ENCODE peak calls at places on chromosomes 11 and 22, in five cellular contexts. One of them, this sample, is unnamed.

GRCh38 chr11:130411223-130411622 is 17.2 kb downstream of the ADAMTS8 start:
- DNase-seq in uterus: no peak
- DNase-seq in WTC11: no peak
- DNase-seq in A549: no peak
- DNase-seq in activated B cell treated with CpG ODN at 0.5 μM for 24 hours: no peak
- DNase-seq in this sample: no peak

GRCh38 chr22:35540600-35541253 is at the start of gene RASD2:
- DNase-seq in A549: peak; percentile 57
- DNase-seq in WTC11: peak; percentile 56
- DNase-seq in activated B cell treated with CpG ODN at 0.5 μM for 24 hours: peak; percentile 22
- DNase-seq in uterus: peak; percentile 60
- DNase-seq in this sample: peak; percentile 55

GRCh38 chr11:8384199-8384821 is 120.6 kb upstream of the LMO1 start:
- DNase-seq in activated B cell treated with CpG ODN at 0.5 μM for 24 hours: no peak
- DNase-seq in WTC11: peak; percentile 68
- DNase-seq in uterus: peak; percentile 48
- DNase-seq in A549: peak; percentile 22
- DNase-seq in this sample: no peak

GRCh38 chr11:74004694-74005615 is 3.9 kb downstream of the UCP3 start:
- DNase-seq in uterus: no peak
- DNase-seq in WTC11: no peak
- DNase-seq in activated B cell treated with CpG ODN at 0.5 μM for 24 hours: no peak
- DNase-seq in A549: no peak
- DNase-seq in this sample: no peak

GRCh38 chr11:15826826-15827225 is 529.5 kb downstream of the SOX6 start:
- DNase-seq in A549: peak; percentile 20
- DNase-seq in WTC11: peak; percentile 93
- DNase-seq in activated B cell treated with CpG ODN at 0.5 μM for 24 hours: no peak
- DNase-seq in uterus: no peak
- DNase-seq in this sample: peak; percentile 89

GRCh38 chr11:114448749-114449484 is 9.7 kb downstream of the REXO2 start:
- DNase-seq in WTC11: no peak
- DNase-seq in uterus: no peak
- DNase-seq in A549: no peak
- DNase-seq in activated B cell treated with CpG ODN at 0.5 μM for 24 hours: no peak
- DNase-seq in this sample: no peak

GRCh38 chr11:101862410-101863233 is 52.2 kb upstream of the CEP126 start:
- DNase-seq in uterus: no peak
- DNase-seq in WTC11: peak; percentile 19
- DNase-seq in activated B cell treated with CpG ODN at 0.5 μM for 24 hours: no peak
- DNase-seq in A549: peak; percentile 74
- DNase-seq in this sample: peak; percentile 23

GRCh38 chr11:124751741-124752470 is at the start of gene VSIG2:
- DNase-seq in uterus: no peak
- DNase-seq in A549: no peak
- DNase-seq in activated B cell treated with CpG ODN at 0.5 μM for 24 hours: no peak
- DNase-seq in WTC11: peak; percentile 23
- DNase-seq in this sample: no peak

GRCh38 chr11:95156916-95157568 is 67.4 kb downstream of the ENDOD1 start:
- DNase-seq in uterus: peak; percentile 66
- DNase-seq in WTC11: no peak
- DNase-seq in A549: no peak
- DNase-seq in activated B cell treated with CpG ODN at 0.5 μM for 24 hours: no peak
- DNase-seq in this sample: no peak

GRCh38 chr11:213111-213510 is 5.6 kb downstream of the RIC8A start:
- DNase-seq in WTC11: no peak
- DNase-seq in A549: no peak
- DNase-seq in uterus: no peak
- DNase-seq in activated B cell treated with CpG ODN at 0.5 μM for 24 hours: no peak
- DNase-seq in this sample: no peak

GRCh38 chr11:122317337-122317736 is 201.3 kb upstream of the BLID start:
- DNase-seq in activated B cell treated with CpG ODN at 0.5 μM for 24 hours: no peak
- DNase-seq in uterus: peak; percentile 22
- DNase-seq in A549: no peak
- DNase-seq in WTC11: no peak
- DNase-seq in this sample: no peak

GRCh38 chr11:114432893-114433292 is 6.4 kb upstream of the REXO2 start:
- DNase-seq in activated B cell treated with CpG ODN at 0.5 μM for 24 hours: no peak
- DNase-seq in uterus: no peak
- DNase-seq in A549: no peak
- DNase-seq in WTC11: no peak
- DNase-seq in this sample: no peak

GRCh38 chr22:31530816-31531180 is 34.5 kb downstream of the SFI1 start:
- DNase-seq in activated B cell treated with CpG ODN at 0.5 μM for 24 hours: no peak
- DNase-seq in A549: no peak
- DNase-seq in WTC11: no peak
- DNase-seq in uterus: no peak
- DNase-seq in this sample: no peak

GRCh38 chr11:130211781-130212401 is 52.3 kb downstream of the ST14 start:
- DNase-seq in A549: no peak
- DNase-seq in uterus: no peak
- DNase-seq in WTC11: peak; percentile 9
- DNase-seq in activated B cell treated with CpG ODN at 0.5 μM for 24 hours: peak; percentile 10
- DNase-seq in this sample: no peak

GRCh38 chr11:126137146-126137545 is 74.3 kb downstream of the RPUSD4 start:
- DNase-seq in A549: no peak
- DNase-seq in WTC11: no peak
- DNase-seq in uterus: no peak
- DNase-seq in activated B cell treated with CpG ODN at 0.5 μM for 24 hours: no peak
- DNase-seq in this sample: no peak

GRCh38 chr22:36180928-36181327 is 20.4 kb upstream of the APOL3 start:
- DNase-seq in WTC11: no peak
- DNase-seq in activated B cell treated with CpG ODN at 0.5 μM for 24 hours: no peak
- DNase-seq in A549: no peak
- DNase-seq in uterus: no peak
- DNase-seq in this sample: no peak

GRCh38 chr11:638616-639323 is 1.7 kb downstream of the DRD4 start:
- DNase-seq in uterus: no peak
- DNase-seq in activated B cell treated with CpG ODN at 0.5 μM for 24 hours: no peak
- DNase-seq in A549: no peak
- DNase-seq in WTC11: no peak
- DNase-seq in this sample: no peak

GRCh38 chr11:86274999-86275398 is 27.0 kb upstream of the HIKESHI start:
- DNase-seq in A549: no peak
- DNase-seq in WTC11: no peak
- DNase-seq in uterus: no peak
- DNase-seq in activated B cell treated with CpG ODN at 0.5 μM for 24 hours: no peak
- DNase-seq in this sample: no peak

GRCh38 chr11:116263770-116264169 is 509.0 kb downstream of the BUD13 start:
- DNase-seq in A549: no peak
- DNase-seq in activated B cell treated with CpG ODN at 0.5 μM for 24 hours: no peak
- DNase-seq in WTC11: no peak
- DNase-seq in uterus: no peak
- DNase-seq in this sample: no peak

GRCh38 chr11:65743928-65744698 is 23.5 kb upstream of the RNASEH2C start:
- DNase-seq in uterus: no peak
- DNase-seq in A549: peak; percentile 76
- DNase-seq in WTC11: peak; percentile 71
- DNase-seq in activated B cell treated with CpG ODN at 0.5 μM for 24 hours: no peak
- DNase-seq in this sample: peak; percentile 26

DNA sequence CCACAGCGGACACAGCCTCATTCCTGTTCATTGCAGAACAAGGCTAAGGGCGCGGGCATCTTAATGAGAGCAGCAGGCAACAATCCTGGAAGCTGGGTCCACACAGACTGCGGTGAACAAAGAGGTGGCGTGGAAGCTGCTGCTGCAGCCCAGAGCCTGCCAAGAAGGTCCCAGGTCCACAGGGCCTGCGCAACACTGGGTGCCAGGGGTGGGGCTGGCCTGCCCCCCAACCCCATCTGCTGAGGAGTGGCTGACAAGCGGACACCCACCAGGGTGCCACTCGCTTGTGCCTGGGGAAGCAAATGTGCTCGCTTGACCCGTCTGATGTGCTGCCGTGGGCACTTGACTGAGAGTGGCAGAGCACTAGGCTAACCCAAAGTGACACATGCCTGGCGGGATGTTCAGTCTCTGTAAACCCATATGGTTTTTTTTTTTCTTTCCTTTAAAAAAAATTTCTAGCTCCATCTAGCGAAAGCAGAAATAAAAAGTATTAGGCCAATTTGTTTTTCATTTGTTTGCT is 83.2 kb upstream of the PITPNB start:
- DNase-seq in WTC11: no peak
- DNase-seq in activated B cell treated with CpG ODN at 0.5 μM for 24 hours: no peak
- DNase-seq in A549: no peak
- DNase-seq in uterus: no peak
- DNase-seq in this sample: no peak
- TF ChIP-seq CTCF in WTC11: no peak
- TF ChIP-seq CTCF in activated B cell treated with CpG ODN at 0.5 μM for 24 hours: no peak
- TF ChIP-seq CTCF in A549: no peak
- TF ChIP-seq CTCF in uterus: no peak
- TF ChIP-seq CTCF in this sample: no peak

GRCh38 chr11:4203603-4204360 is 109.2 kb downstream of the RRM1 start:
- DNase-seq in A549: peak; percentile 9
- DNase-seq in activated B cell treated with CpG ODN at 0.5 μM for 24 hours: no peak
- DNase-seq in uterus: no peak
- DNase-seq in WTC11: no peak
- DNase-seq in this sample: no peak
- TF ChIP-seq CTCF in A549: no peak
- TF ChIP-seq CTCF in activated B cell treated with CpG ODN at 0.5 μM for 24 hours: no peak
- TF ChIP-seq CTCF in uterus: no peak
- TF ChIP-seq CTCF in WTC11: peak; percentile 17
- TF ChIP-seq CTCF in this sample: no peak

DNA sequence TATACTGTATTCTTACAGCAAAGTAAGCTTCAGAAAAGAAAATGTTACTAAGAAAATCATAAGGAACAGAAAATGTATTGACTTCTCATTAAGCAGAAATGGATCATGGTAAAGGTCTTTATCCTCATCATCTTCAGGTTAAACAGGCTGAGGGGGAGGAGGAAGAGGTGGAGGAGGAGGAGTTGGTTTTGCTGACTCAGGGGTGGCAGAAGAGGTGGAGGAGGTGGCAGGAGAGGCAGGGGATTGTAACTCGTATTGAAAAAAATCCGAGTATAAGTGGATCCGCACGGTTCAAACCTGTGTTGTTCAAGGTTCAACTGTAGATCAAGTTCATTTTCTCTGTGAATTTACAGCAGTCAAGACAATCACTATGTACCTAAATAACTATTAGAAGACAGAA is 13.0 kb downstream of the GLB1L3 start:
- DNase-seq in A549: no peak
- DNase-seq in activated B cell treated with CpG ODN at 0.5 μM for 24 hours: no peak
- DNase-seq in WTC11: no peak
- DNase-seq in uterus: no peak
- DNase-seq in this sample: no peak
- TF ChIP-seq CTCF in A549: no peak
- TF ChIP-seq CTCF in activated B cell treated with CpG ODN at 0.5 μM for 24 hours: no peak
- TF ChIP-seq CTCF in WTC11: no peak
- TF ChIP-seq CTCF in uterus: no peak
- TF ChIP-seq CTCF in this sample: no peak

GRCh38 chr11:28366549-28367341 is 258.6 kb downstream of the METTL15 start:
- DNase-seq in activated B cell treated with CpG ODN at 0.5 μM for 24 hours: no peak
- DNase-seq in A549: no peak
- DNase-seq in WTC11: no peak
- DNase-seq in uterus: no peak
- DNase-seq in this sample: no peak
- TF ChIP-seq CTCF in activated B cell treated with CpG ODN at 0.5 μM for 24 hours: no peak
- TF ChIP-seq CTCF in A549: no peak
- TF ChIP-seq CTCF in WTC11: no peak
- TF ChIP-seq CTCF in uterus: no peak
- TF ChIP-seq CTCF in this sample: no peak

DNA sequence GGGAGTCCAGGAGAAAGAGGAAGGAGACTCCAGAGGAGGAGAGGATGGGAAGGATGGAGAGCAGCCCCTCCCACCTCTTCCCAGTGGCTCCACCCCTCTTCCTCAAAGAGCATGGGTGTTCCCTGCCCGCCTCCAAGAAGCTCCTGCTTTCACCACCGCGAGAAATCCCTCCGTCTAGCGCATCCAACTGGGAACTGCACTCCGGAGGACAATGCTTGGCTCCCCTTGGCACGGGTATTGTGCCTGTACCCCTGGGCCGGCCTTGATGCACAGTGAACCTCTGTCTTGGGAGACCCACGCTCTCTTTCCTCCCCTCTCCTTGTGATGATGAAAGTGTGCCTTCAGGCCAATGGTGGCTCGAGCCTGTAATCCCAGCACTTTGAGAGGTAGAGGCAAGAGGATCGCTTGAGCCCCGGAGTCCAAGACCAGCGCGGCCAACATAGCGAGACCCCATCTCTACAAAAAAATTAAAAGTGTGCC is 14.9 kb upstream of the ADA2 start:
- DNase-seq in WTC11: peak; percentile 93
- DNase-seq in uterus: no peak
- DNase-seq in A549: peak; percentile 45
- DNase-seq in activated B cell treated with CpG ODN at 0.5 μM for 24 hours: no peak
- DNase-seq in this sample: peak; percentile 54
- TF ChIP-seq CTCF in WTC11: peak; percentile 32
- TF ChIP-seq CTCF in uterus: no peak
- TF ChIP-seq CTCF in A549: no peak
- TF ChIP-seq CTCF in activated B cell treated with CpG ODN at 0.5 μM for 24 hours: no peak
- TF ChIP-seq CTCF in this sample: no peak

GRCh38 chr11:91406009-91406408 is 818.6 kb upstream of the FAT3 start:
- DNase-seq in A549: no peak
- DNase-seq in uterus: no peak
- DNase-seq in WTC11: no peak
- DNase-seq in activated B cell treated with CpG ODN at 0.5 μM for 24 hours: no peak
- DNase-seq in this sample: no peak

GRCh38 chr11:91404344-91404743 is 820.3 kb upstream of the FAT3 start:
- DNase-seq in A549: no peak
- DNase-seq in WTC11: no peak
- DNase-seq in uterus: no peak
- DNase-seq in activated B cell treated with CpG ODN at 0.5 μM for 24 hours: no peak
- DNase-seq in this sample: no peak

DNA sequence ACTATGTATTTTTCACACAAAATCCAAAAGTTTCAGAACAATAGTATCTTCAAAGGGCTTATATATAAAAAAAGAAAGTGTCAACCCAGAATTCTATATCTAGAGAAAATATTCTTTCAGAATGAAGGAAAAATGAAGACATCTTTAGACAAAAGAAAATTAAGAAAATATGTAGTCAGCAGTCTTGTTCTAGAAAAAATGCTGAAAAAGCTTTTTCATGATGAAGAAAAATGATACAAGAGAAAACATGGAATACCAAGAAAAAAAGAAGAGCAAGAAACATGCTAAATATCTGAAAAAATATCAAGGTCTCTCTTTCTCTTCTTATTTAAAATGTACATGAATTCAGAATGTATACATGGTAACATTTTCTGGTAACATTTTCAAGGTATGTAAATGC is 816.8 kb upstream of the FAT3 start:
- DNase-seq in WTC11: no peak
- DNase-seq in uterus: no peak
- DNase-seq in activated B cell treated with CpG ODN at 0.5 μM for 24 hours: no peak
- DNase-seq in A549: no peak
- DNase-seq in this sample: no peak
- TF ChIP-seq CTCF in WTC11: no peak
- TF ChIP-seq CTCF in uterus: no peak
- TF ChIP-seq CTCF in activated B cell treated with CpG ODN at 0.5 μM for 24 hours: no peak
- TF ChIP-seq CTCF in A549: no peak
- TF ChIP-seq CTCF in this sample: no peak

GRCh38 chr11:106262852-106263251 is 185.4 kb downstream of the AASDHPPT start:
- DNase-seq in A549: no peak
- DNase-seq in activated B cell treated with CpG ODN at 0.5 μM for 24 hours: no peak
- DNase-seq in uterus: no peak
- DNase-seq in WTC11: no peak
- DNase-seq in this sample: no peak
- TF ChIP-seq CTCF in A549: no peak
- TF ChIP-seq CTCF in activated B cell treated with CpG ODN at 0.5 μM for 24 hours: no peak
- TF ChIP-seq CTCF in uterus: no peak
- TF ChIP-seq CTCF in WTC11: no peak
- TF ChIP-seq CTCF in this sample: no peak